ENCODE peak calls at places on chromosomes 7 and 10, in seven cellular contexts. J is NCI-H1105; D is ELF-1; C is effector memory CD8-positive, alpha-beta T cell; S is GM23248; X is choroid plexus epithelial cell; Q is GM03348. V is an unnamed sample.

GRCh38 chr10:129921065-129921670 is 42.9 kb downstream of the EBF3 start:
- DNase-seq in X (no peak), Q (no peak), C (no peak), J (no peak), S (no peak), D (no peak), V (no peak)

GRCh38 chr7:18610331-18610948 is 114.9 kb downstream of the HDAC9 start:
- DNase-seq in C (no peak), S (peak; percentile 19), J (peak; percentile 5), D (peak; percentile 39), Q (no peak), X (peak; percentile 57), V (peak; percentile 54)

GRCh38 chr10:21060626-21061025 is 163.5 kb upstream of the NEBL start:
- DNase-seq in D (no peak), S (no peak), X (no peak), J (no peak), C (no peak), Q (no peak), V (no peak)

GRCh38 chr7:192035-192649 is at the start of gene FAM20C:
- DNase-seq in D (no peak), S (peak; percentile 97), J (peak; percentile 42), X (peak; percentile 93), Q (peak; percentile 98), C (peak; percentile 31), V (peak; percentile 66)

GRCh38 chr10:132058793-132059759 is 6.7 kb upstream of the JAKMIP3 start:
- DNase-seq in Q (no peak), S (no peak), C (no peak), D (no peak), X (no peak), J (no peak), V (no peak)

GRCh38 chr10:23361665-23362064 is 17.1 kb upstream of the C10orf67 start:
- DNase-seq in D (no peak), Q (no peak), S (no peak), J (no peak), C (no peak), X (no peak), V (no peak)

GRCh38 chr10:72502581-72502980 is 123.3 kb downstream of the MICU1 start:
- DNase-seq in X (no peak), Q (no peak), C (no peak), J (no peak), S (peak; percentile 40), D (no peak), V (peak; percentile 4)

GRCh38 chr10:114471906-114472873 is 67.9 kb upstream of the AFAP1L2 start:
- DNase-seq in C (no peak), Q (no peak), X (no peak), S (no peak), J (no peak), D (peak; percentile 20), V (no peak)

GRCh38 chr7:123747089-123747488 is 1.7 kb downstream of the WASL start:
- DNase-seq in D (no peak), C (no peak), Q (no peak), S (peak; percentile 30), X (no peak), J (no peak), V (no peak)

GRCh38 chr7:19122018-19122588 is 4.7 kb upstream of the TWIST1 start:
- DNase-seq in X (peak; percentile 90), J (peak; percentile 20), C (no peak), Q (no peak), S (peak; percentile 79), D (peak; percentile 32), V (peak; percentile 70)

GRCh38 chr7:67452516-67453026 is 455.9 kb downstream of the TYW1 start:
- DNase-seq in S (no peak), D (no peak), C (no peak), J (no peak), X (no peak), Q (no peak), V (no peak)

GRCh38 chr10:35011771-35012191 is 78.4 kb downstream of the CUL2 start:
- DNase-seq in C (no peak), Q (no peak), D (no peak), J (no peak), X (peak; percentile 46), S (peak; percentile 46), V (no peak)

GRCh38 chr10:11472158-11472753 is 139.2 kb downstream of the USP6NL start:
- DNase-seq in S (peak; percentile 68), C (peak; percentile 67), X (peak; percentile 74), J (peak; percentile 19), Q (peak; percentile 81), D (peak; percentile 84), V (peak; percentile 83)

GRCh38 chr7:51606601-51607154 is 290.1 kb upstream of the COBL start:
- DNase-seq in X (no peak), S (no peak), J (no peak), Q (no peak), D (peak; percentile 29), C (no peak), V (peak; percentile 70)

GRCh38 chr10:125377368-125377767 is 217.0 kb upstream of the CTBP2 start:
- DNase-seq in C (no peak), D (no peak), Q (peak; percentile 24), S (peak; percentile 78), J (no peak), X (peak; percentile 5), V (no peak)

GRCh38 chr7:138338361-138338760 is 121.7 kb upstream of the TRIM24 start:
- DNase-seq in S (no peak), X (peak; percentile 53), D (no peak), J (peak; percentile 85), Q (no peak), C (no peak), V (peak; percentile 78)

GRCh38 chr7:7181519-7182155 is 707 bp upstream of the C1GALT1 start:
- DNase-seq in S (peak; percentile 51), J (peak; percentile 29), X (peak; percentile 65), Q (peak; percentile 12), C (peak; percentile 56), D (no peak), V (no peak)

GRCh38 chr7:40219917-40220316 is 85.1 kb downstream of the SUGCT start:
- DNase-seq in S (peak; percentile 78), C (no peak), D (no peak), Q (peak; percentile 58), X (peak; percentile 91), J (no peak), V (no peak)

GRCh38 chr7:151895008-151895661 is 18.2 kb upstream of the PRKAG2 start:
- DNase-seq in C (no peak), J (no peak), Q (no peak), S (no peak), X (no peak), D (no peak), V (no peak)

GRCh38 chr7:2307690-2308107 is 6.5 kb downstream of the SNX8 start:
- DNase-seq in Q (peak; percentile 2), X (no peak), J (no peak), S (no peak), C (no peak), D (no peak), V (no peak)

GRCh38 chr7:135801045-135801693 is 52.6 kb upstream of the FAM180A start:
- DNase-seq in S (peak; percentile 83), D (peak; percentile 49), Q (peak; percentile 86), X (peak; percentile 83), C (peak; percentile 59), J (peak; percentile 75), V (peak; percentile 66)

GRCh38 chr7:80014507-80014906 is 120.1 kb upstream of the GNAI1 start:
- DNase-seq in Q (peak; percentile 33), S (peak; percentile 10), J (no peak), X (peak; percentile 92), D (no peak), C (no peak), V (no peak)

GRCh38 chr7:131976411-131976810 is 420.0 kb upstream of the PODXL start:
- DNase-seq in X (no peak), Q (no peak), D (no peak), C (no peak), J (no peak), S (no peak), V (no peak)

GRCh38 chr7:24825931-24826661 is 68.8 kb upstream of the GSDME start:
- DNase-seq in X (peak; percentile 72), S (peak; percentile 78), D (peak; percentile 78), Q (peak; percentile 64), J (no peak), C (no peak), V (peak; percentile 39)

GRCh38 chr10:132806126-132807061 is 20.4 kb upstream of the NKX6-2 start:
- DNase-seq in D (no peak), J (no peak), C (no peak), S (no peak), Q (no peak), X (peak; percentile 17), V (peak; percentile 6)

GRCh38 chr10:32332299-32332750 is 14.6 kb downstream of the EPC1 start:
- DNase-seq in S (no peak), Q (no peak), X (no peak), C (peak; percentile 69), J (no peak), D (no peak), V (no peak)

GRCh38 chr10:131430716-131431402 is 119.3 kb upstream of the TCERG1L start:
- DNase-seq in S (no peak), C (no peak), X (no peak), J (peak; percentile 40), D (no peak), Q (no peak), V (no peak)

GRCh38 chr7:140829720-140830119 is 95.0 kb downstream of the BRAF start:
- DNase-seq in C (no peak), D (no peak), J (no peak), S (no peak), Q (no peak), X (no peak), V (no peak)

GRCh38 chr10:117345143-117345542 is 30.1 kb downstream of the PDZD8 start:
- DNase-seq in J (no peak), C (no peak), D (peak; percentile 27), X (peak; percentile 66), Q (no peak), S (no peak), V (no peak)

GRCh38 chr10:108788891-108789290 is 1134.4 kb downstream of the XPNPEP1 start:
- DNase-seq in S (peak; percentile 10), C (no peak), D (no peak), X (no peak), Q (no peak), J (no peak), V (no peak)

GRCh38 chr10:84095821-84096497 is 43.4 kb upstream of the GHITM start:
- DNase-seq in J (no peak), C (no peak), Q (peak; percentile 29), X (peak; percentile 34), S (peak; percentile 43), D (no peak), V (no peak)

GRCh38 chr10:17199351-17199804 is 2.1 kb downstream of the TRDMT1 start:
- DNase-seq in X (peak; percentile 79), Q (peak; percentile 38), S (peak; percentile 74), C (no peak), J (no peak), D (peak; percentile 62), V (peak; percentile 9)

GRCh38 chr7:100464210-100464660 is at the start of gene SPACDR:
- DNase-seq in Q (no peak), X (no peak), S (peak; percentile 30), J (no peak), D (no peak), C (no peak), V (no peak)

GRCh38 chr10:121753726-121754476 is 155.7 kb upstream of the FGFR2 start:
- DNase-seq in C (no peak), J (no peak), D (no peak), S (peak; percentile 92), Q (peak; percentile 72), X (peak; percentile 84), V (no peak)

V was measured in HAP-1.